ENCODE peak calls at places on chromosomes 13 and 19, in four cellular contexts. One of them, this sample, is unnamed. For H3K4me1, the result is how much of the 10 kb centered on the place peaks cover.

GRCh38 chr19:48501961-48502719 is 9.5 kb downstream of the LMTK3 start:
- DNase-seq in GM12878: peak
- DNase-seq in fibroblast of lung: no peak
- DNase-seq in mesenchymal stem cell: peak
- DNase-seq in this sample: peak

GRCh38 chr13:77779461-77780272 is 82.2 kb downstream of the SLAIN1 start:
- DNase-seq in GM12878: peak
- DNase-seq in fibroblast of lung: peak
- DNase-seq in mesenchymal stem cell: peak
- DNase-seq in this sample: peak

GRCh38 chr13:93621051-93621450 is 394.4 kb downstream of the GPC6 start:
- DNase-seq in GM12878: no peak
- DNase-seq in fibroblast of lung: no peak
- DNase-seq in mesenchymal stem cell: no peak
- DNase-seq in this sample: no peak

GRCh38 chr13:25819856-25820530 is 231.8 kb downstream of the SHISA2 start:
- DNase-seq in GM12878: no peak
- DNase-seq in fibroblast of lung: no peak
- DNase-seq in mesenchymal stem cell: no peak
- DNase-seq in this sample: peak

GRCh38 chr13:26508885-26509284 is 48.6 kb upstream of the WASF3 start:
- DNase-seq in GM12878: no peak
- DNase-seq in fibroblast of lung: peak
- DNase-seq in mesenchymal stem cell: peak
- DNase-seq in this sample: no peak

GRCh38 chr13:22128413-22129198 is 457.7 kb downstream of the FGF9 start:
- DNase-seq in GM12878: no peak
- DNase-seq in fibroblast of lung: peak
- DNase-seq in mesenchymal stem cell: peak
- DNase-seq in this sample: no peak

GRCh38 chr19:18798384-18799352 is 7.6 kb upstream of the COMP start:
- DNase-seq in GM12878: no peak
- DNase-seq in fibroblast of lung: no peak
- DNase-seq in mesenchymal stem cell: no peak
- DNase-seq in this sample: peak

GRCh38 chr13:102667911-102668310 is 26.9 kb downstream of the METTL21C start:
- DNase-seq in GM12878: no peak
- DNase-seq in fibroblast of lung: no peak
- DNase-seq in mesenchymal stem cell: no peak
- DNase-seq in this sample: no peak

GRCh38 chr13:86907116-86907515 is 764.1 kb upstream of the SLITRK5 start:
- DNase-seq in GM12878: no peak
- DNase-seq in fibroblast of lung: peak
- DNase-seq in mesenchymal stem cell: peak
- DNase-seq in this sample: no peak

GRCh38 chr19:33071887-33072286 is 7.2 kb upstream of the RHPN2 start:
- DNase-seq in GM12878: no peak
- DNase-seq in fibroblast of lung: no peak
- DNase-seq in mesenchymal stem cell: no peak
- DNase-seq in this sample: no peak

GRCh38 chr13:49098198-49098597 is 121.9 kb upstream of the MLNR start:
- DNase-seq in GM12878: no peak
- DNase-seq in fibroblast of lung: peak
- DNase-seq in mesenchymal stem cell: peak
- DNase-seq in this sample: peak

GRCh38 chr19:28234637-28235036 is 978.3 kb downstream of the UQCRFS1 start:
- DNase-seq in GM12878: no peak
- DNase-seq in fibroblast of lung: no peak
- DNase-seq in mesenchymal stem cell: no peak
- DNase-seq in this sample: peak

GRCh38 chr19:17090501-17091074 is 15.0 kb downstream of the MYO9B start:
- DNase-seq in GM12878: no peak
- DNase-seq in fibroblast of lung: no peak
- DNase-seq in mesenchymal stem cell: peak
- DNase-seq in this sample: no peak

GRCh38 chr19:33564836-33565338 is 43.3 kb upstream of the PEPD start:
- DNase-seq in GM12878: no peak
- DNase-seq in fibroblast of lung: no peak
- DNase-seq in mesenchymal stem cell: no peak
- DNase-seq in this sample: no peak

GRCh38 chr13:50685491-50685890 is 158.0 kb downstream of the DLEU7 start:
- DNase-seq in GM12878: no peak
- DNase-seq in fibroblast of lung: peak
- DNase-seq in mesenchymal stem cell: no peak
- DNase-seq in this sample: no peak

GRCh38 chr13:18993884-18994660 is 187.6 kb downstream of the TUBA3C start:
- DNase-seq in GM12878: no peak
- DNase-seq in fibroblast of lung: no peak
- DNase-seq in mesenchymal stem cell: no peak
- DNase-seq in this sample: no peak

GRCh38 chr13:111855786-111856185 is 211.2 kb upstream of the SOX1 start:
- DNase-seq in GM12878: no peak
- DNase-seq in fibroblast of lung: no peak
- DNase-seq in mesenchymal stem cell: no peak
- DNase-seq in this sample: no peak

GRCh38 chr19:11180346-11180745 is 17.0 kb downstream of the KANK2 start:
- DNase-seq in GM12878: no peak
- DNase-seq in fibroblast of lung: no peak
- DNase-seq in mesenchymal stem cell: no peak
- DNase-seq in this sample: no peak

GRCh38 chr19:55909801-55910200 is 22.3 kb downstream of the NLRP13 start:
- DNase-seq in GM12878: no peak
- DNase-seq in fibroblast of lung: no peak
- DNase-seq in mesenchymal stem cell: no peak
- DNase-seq in this sample: no peak

GRCh38 chr13:48961379-48961778 is 14.3 kb upstream of the FNDC3A start:
- DNase-seq in GM12878: no peak
- DNase-seq in fibroblast of lung: no peak
- DNase-seq in mesenchymal stem cell: no peak
- DNase-seq in this sample: no peak

GRCh38 chr13:45518525-45519235 is 53.9 kb downstream of the COG3 start:
- DNase-seq in GM12878: no peak
- DNase-seq in fibroblast of lung: peak
- DNase-seq in mesenchymal stem cell: peak
- DNase-seq in this sample: no peak

GRCh38 chr19:1066748-1067340 is at the start of gene ARHGAP45:
- DNase-seq in GM12878: no peak
- DNase-seq in fibroblast of lung: no peak
- DNase-seq in mesenchymal stem cell: no peak
- DNase-seq in this sample: peak

GRCh38 chr19:23273022-23273593 is 22.9 kb upstream of the ZNF724 start:
- DNase-seq in GM12878: no peak
- DNase-seq in fibroblast of lung: no peak
- DNase-seq in mesenchymal stem cell: peak
- DNase-seq in this sample: no peak

GRCh38 chr13:77918391-77919261 is at the start of gene EDNRB:
- DNase-seq in GM12878: no peak
- DNase-seq in fibroblast of lung: peak
- DNase-seq in mesenchymal stem cell: peak
- DNase-seq in this sample: peak

DNA sequence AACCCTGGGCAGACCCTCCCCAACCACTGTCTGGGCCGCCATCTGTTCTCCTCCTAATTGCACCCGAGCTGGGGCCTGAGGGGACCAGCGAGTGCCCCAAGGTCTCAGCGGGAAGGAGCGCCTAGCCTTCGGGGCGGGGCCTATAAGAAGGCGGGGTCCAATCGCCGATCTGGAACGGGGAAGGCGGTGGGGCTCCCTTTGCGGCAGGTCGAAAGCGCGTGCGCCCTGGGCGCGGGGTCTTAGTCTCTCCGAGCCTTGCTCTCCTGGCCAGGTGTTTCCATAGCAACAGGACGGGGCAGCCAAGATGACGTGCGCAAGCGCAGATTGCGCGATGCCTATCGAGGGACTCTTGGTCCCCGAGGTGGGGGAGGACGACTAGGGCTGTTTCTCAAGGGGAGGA is 2.8 kb downstream of the MAST1 start:
- DNase-seq in GM12878: no peak
- DNase-seq in fibroblast of lung: peak
- DNase-seq in mesenchymal stem cell: peak
- DNase-seq in this sample: peak
- H2AFZ ChIP-seq in GM12878: peak
- H2AFZ ChIP-seq in fibroblast of lung: no peak
- H2AFZ ChIP-seq in mesenchymal stem cell: no peak
- H2AFZ ChIP-seq in this sample: no peak

DNA sequence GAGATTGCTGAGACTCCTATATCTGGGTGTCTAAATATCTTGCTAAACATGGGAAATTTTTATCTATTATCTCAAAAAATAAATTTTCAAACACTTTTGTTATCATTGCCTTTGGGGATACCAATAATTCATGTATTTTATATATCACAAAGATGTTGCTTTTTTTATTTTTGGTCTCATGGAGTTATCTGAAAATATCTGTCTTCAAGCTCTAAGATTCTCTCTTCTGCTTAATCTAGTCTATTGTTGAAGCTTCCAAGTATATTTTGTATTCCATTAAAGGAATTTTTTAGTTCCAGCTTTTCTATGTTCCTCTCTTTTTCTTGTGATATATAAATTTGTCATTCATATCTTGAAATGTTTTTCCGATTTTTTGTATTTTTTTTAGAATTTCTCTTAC is 812.0 kb downstream of the DACH1 start:
- DNase-seq in GM12878: no peak
- DNase-seq in fibroblast of lung: no peak
- DNase-seq in mesenchymal stem cell: no peak
- DNase-seq in this sample: no peak
- H3K4me1 ChIP-seq in GM12878: under half
- H3K4me1 ChIP-seq in fibroblast of lung: under half
- H3K4me1 ChIP-seq in mesenchymal stem cell: under half
- H3K4me1 ChIP-seq in this sample: under half

GRCh38 chr19:29378543-29379105 is 147.2 kb upstream of the VSTM2B start:
- DNase-seq in GM12878: no peak
- DNase-seq in fibroblast of lung: no peak
- DNase-seq in mesenchymal stem cell: no peak
- DNase-seq in this sample: no peak

GRCh38 chr19:29379257-29379986 is 146.4 kb upstream of the VSTM2B start:
- DNase-seq in GM12878: no peak
- DNase-seq in fibroblast of lung: no peak
- DNase-seq in mesenchymal stem cell: no peak
- DNase-seq in this sample: no peak

GRCh38 chr19:29378126-29378525 is 147.7 kb upstream of the VSTM2B start:
- DNase-seq in GM12878: no peak
- DNase-seq in fibroblast of lung: no peak
- DNase-seq in mesenchymal stem cell: no peak
- DNase-seq in this sample: no peak

GRCh38 chr19:29375429-29376093 is 150.2 kb upstream of the VSTM2B start:
- DNase-seq in GM12878: no peak
- DNase-seq in fibroblast of lung: no peak
- DNase-seq in mesenchymal stem cell: no peak
- DNase-seq in this sample: no peak

DNA sequence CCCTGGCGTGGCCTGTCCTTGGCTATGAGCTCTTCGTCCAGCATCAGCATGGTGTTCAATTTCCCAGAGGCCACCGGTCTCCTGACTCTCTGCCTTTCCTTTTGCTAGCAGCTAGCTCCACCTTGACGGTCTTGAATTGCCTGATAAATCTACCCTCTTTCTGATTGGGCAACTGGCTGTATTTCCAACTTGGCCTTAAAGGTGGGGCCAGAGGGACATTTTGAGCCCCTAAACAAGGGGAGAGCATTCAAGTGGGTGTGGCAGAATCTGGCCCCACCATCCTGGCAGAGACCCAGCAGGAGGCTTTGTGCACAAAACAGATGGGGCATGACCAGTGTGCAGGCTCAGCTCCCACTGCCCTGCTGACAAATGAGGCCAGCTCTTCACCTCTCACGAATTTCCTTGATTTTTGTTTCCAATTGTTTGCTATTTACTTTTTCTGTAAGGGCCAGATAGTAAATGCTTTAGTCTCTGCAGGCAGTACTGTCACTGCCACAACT is 148.9 kb upstream of the VSTM2B start:
- DNase-seq in GM12878: no peak
- DNase-seq in fibroblast of lung: no peak
- DNase-seq in mesenchymal stem cell: no peak
- DNase-seq in this sample: no peak
- H2AFZ ChIP-seq in GM12878: no peak
- H2AFZ ChIP-seq in fibroblast of lung: no peak
- H2AFZ ChIP-seq in mesenchymal stem cell: no peak
- H2AFZ ChIP-seq in this sample: no peak

DNA sequence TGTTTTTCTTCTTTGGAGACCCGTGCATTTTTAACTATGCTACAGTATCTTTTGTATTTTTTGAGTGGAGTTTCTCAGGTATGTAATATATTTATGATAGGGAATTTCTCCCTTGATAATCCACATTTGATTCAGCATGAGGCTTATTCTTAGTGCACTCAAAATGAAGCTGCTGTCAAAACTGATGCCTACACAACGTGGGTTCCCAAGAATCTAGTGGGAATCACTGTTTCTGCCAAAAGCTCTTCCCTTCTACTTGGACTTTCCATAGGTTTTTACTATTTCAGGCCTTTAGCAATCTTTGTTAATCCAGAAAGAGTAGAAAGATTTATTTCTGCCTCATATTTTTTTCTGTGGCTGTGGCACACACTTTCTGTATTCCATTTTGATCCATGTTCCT is 1003.7 kb downstream of the SLITRK5 start:
- DNase-seq in GM12878: no peak
- DNase-seq in fibroblast of lung: no peak
- DNase-seq in mesenchymal stem cell: no peak
- DNase-seq in this sample: no peak
- H3K4me1 ChIP-seq in GM12878: under half
- H3K4me1 ChIP-seq in fibroblast of lung: under half
- H3K4me1 ChIP-seq in mesenchymal stem cell: under half
- H3K4me1 ChIP-seq in this sample: under half

GRCh38 chr19:12865746-12866415 is 15.4 kb downstream of the DNASE2 start:
- DNase-seq in GM12878: no peak
- DNase-seq in fibroblast of lung: no peak
- DNase-seq in mesenchymal stem cell: no peak
- DNase-seq in this sample: no peak

GRCh38 chr19:12866416-12867119 is 14.7 kb downstream of the DNASE2 start:
- DNase-seq in GM12878: no peak
- DNase-seq in fibroblast of lung: no peak
- DNase-seq in mesenchymal stem cell: no peak
- DNase-seq in this sample: no peak

GRCh38 chr19:12864721-12865715 is 16.2 kb downstream of the DNASE2 start:
- DNase-seq in GM12878: no peak
- DNase-seq in fibroblast of lung: no peak
- DNase-seq in mesenchymal stem cell: no peak
- DNase-seq in this sample: no peak

GRCh38 chr19:12868540-12869112 is 12.6 kb downstream of the DNASE2 start:
- DNase-seq in GM12878: no peak
- DNase-seq in fibroblast of lung: no peak
- DNase-seq in mesenchymal stem cell: no peak
- DNase-seq in this sample: no peak

GRCh38 chr19:12867120-12868099 is 13.8 kb downstream of the DNASE2 start:
- DNase-seq in GM12878: peak
- DNase-seq in fibroblast of lung: peak
- DNase-seq in mesenchymal stem cell: peak
- DNase-seq in this sample: peak
- H2AFZ ChIP-seq in GM12878: peak
- H2AFZ ChIP-seq in fibroblast of lung: peak
- H2AFZ ChIP-seq in mesenchymal stem cell: peak
- H2AFZ ChIP-seq in this sample: peak

GRCh38 chr19:7340959-7341837 is 7.5 kb upstream of the ARHGEF18 start:
- DNase-seq in GM12878: peak
- DNase-seq in fibroblast of lung: peak
- DNase-seq in mesenchymal stem cell: peak
- DNase-seq in this sample: peak
- H3K4me1 ChIP-seq in GM12878: half or more
- H3K4me1 ChIP-seq in fibroblast of lung: under half
- H3K4me1 ChIP-seq in mesenchymal stem cell: under half
- H3K4me1 ChIP-seq in this sample: under half

This sample was measured in hepatocyte.